ENCODE peak calls at places on chromosomes 7 and 10, in seven cellular contexts. M, B, X, Y, K, E and A are unnamed samples.

GRCh38 chr7:44306608-44307007 is 18.8 kb downstream of the CAMK2B start:
- DNase-seq in M (no peak), B (no peak), X (no peak), Y (no peak), K (no peak), E (peak; percentile 15), A (no peak)

GRCh38 chr10:19860107-19860506 is 43.9 kb downstream of the PLXDC2 start:
- DNase-seq in M (no peak), B (no peak), X (no peak), Y (no peak), K (no peak), E (no peak), A (no peak)

GRCh38 chr7:55254596-55255500 is 110.3 kb upstream of the LANCL2 start:
- DNase-seq in M (peak; percentile 89), B (peak; percentile 91), X (peak; percentile 41), Y (peak; percentile 67), K (peak; percentile 42), E (peak; percentile 92), A (peak; percentile 89)

GRCh38 chr7:26490631-26491624 is 199.3 kb downstream of the SNX10 start:
- DNase-seq in M (peak; percentile 31), B (no peak), X (no peak), Y (peak; percentile 91), K (no peak), E (peak; percentile 76), A (no peak)

GRCh38 chr7:140646931-140647647 is 6.5 kb upstream of the DENND2A start:
- DNase-seq in M (peak; percentile 37), B (peak; percentile 60), X (peak; percentile 65), Y (no peak), K (no peak), E (peak; percentile 44), A (no peak)

GRCh38 chr10:51960494-51960895 is 261.1 kb upstream of the CSTF2T start:
- DNase-seq in M (no peak), B (peak; percentile 79), X (peak; percentile 35), Y (peak; percentile 18), K (peak; percentile 8), E (no peak), A (no peak)

GRCh38 chr10:70920519-70920918 is 32.2 kb upstream of the PCBD1 start:
- DNase-seq in M (peak; percentile 61), B (no peak), X (no peak), Y (peak; percentile 34), K (no peak), E (peak; percentile 28), A (peak; percentile 80)

GRCh38 chr10:101021239-101021638 is 9.7 kb downstream of the PDZD7 start:
- DNase-seq in M (no peak), B (no peak), X (no peak), Y (no peak), K (no peak), E (peak; percentile 27), A (no peak)

GRCh38 chr7:45578467-45578866 is 4.3 kb downstream of the ADCY1 start:
- DNase-seq in M (no peak), B (no peak), X (no peak), Y (no peak), K (no peak), E (no peak), A (no peak)

GRCh38 chr7:13852281-13852968 is 137.0 kb downstream of the ETV1 start:
- DNase-seq in M (no peak), B (peak; percentile 50), X (no peak), Y (peak; percentile 54), K (peak; percentile 18), E (no peak), A (no peak)

GRCh38 chr7:77933394-77933793 is 134.8 kb downstream of the PHTF2 start:
- DNase-seq in M (peak; percentile 11), B (peak; percentile 41), X (no peak), Y (peak; percentile 65), K (peak; percentile 58), E (no peak), A (no peak)

GRCh38 chr7:80311313-80311712 is 176.7 kb downstream of the GNAI1 start:
- DNase-seq in M (no peak), B (no peak), X (no peak), Y (no peak), K (no peak), E (no peak), A (no peak)

GRCh38 chr7:66778201-66778600 is 37.7 kb downstream of the RABGEF1 start:
- DNase-seq in M (no peak), B (no peak), X (no peak), Y (no peak), K (peak; percentile 67), E (no peak), A (no peak)

GRCh38 chr7:67525588-67525987 is 529.0 kb downstream of the TYW1 start:
- DNase-seq in M (no peak), B (no peak), X (no peak), Y (no peak), K (no peak), E (no peak), A (no peak)

GRCh38 chr7:122203814-122204213 is 59.8 kb upstream of the AASS start:
- DNase-seq in M (no peak), B (no peak), X (no peak), Y (no peak), K (no peak), E (no peak), A (no peak)

GRCh38 chr10:124320778-124321432 is 97.8 kb downstream of the OAT start:
- DNase-seq in M (no peak), B (no peak), X (no peak), Y (no peak), K (no peak), E (no peak), A (no peak)

GRCh38 chr7:128939861-128940410 is 2.2 kb downstream of the IRF5 start:
- DNase-seq in M (peak; percentile 30), B (no peak), X (peak; percentile 76), Y (no peak), K (no peak), E (no peak), A (no peak)

GRCh38 chr10:18658301-18658991 is 785 bp upstream of the ARL5B start:
- DNase-seq in M (peak; percentile 19), B (peak; percentile 33), X (peak; percentile 3), Y (peak; percentile 39), K (peak; percentile 71), E (peak; percentile 47), A (peak; percentile 25)

GRCh38 chr10:110872145-110872983 is 636 bp downstream of the PDCD4 start:
- DNase-seq in M (peak; percentile 75), B (peak; percentile 71), X (peak; percentile 95), Y (peak; percentile 77), K (peak; percentile 77), E (peak; percentile 82), A (peak; percentile 66)

GRCh38 chr7:1040790-1041189 is 3.6 kb upstream of the GPR146 start:
- DNase-seq in M (no peak), B (peak; percentile 86), X (no peak), Y (no peak), K (no peak), E (peak; percentile 69), A (peak; percentile 62)

GRCh38 chr7:105718511-105718925 is 137.2 kb upstream of the EFCAB10 start:
- DNase-seq in M (no peak), B (no peak), X (peak; percentile 63), Y (peak; percentile 23), K (no peak), E (no peak), A (peak; percentile 58)

GRCh38 chr7:16416289-16417282 is 4.8 kb downstream of the CRPPA start:
- DNase-seq in M (no peak), B (peak; percentile 73), X (no peak), Y (peak; percentile 80), K (peak; percentile 83), E (no peak), A (peak; percentile 59)

GRCh38 chr7:96135241-96135640 is 186.7 kb downstream of the SLC25A13 start:
- DNase-seq in M (no peak), B (no peak), X (no peak), Y (peak; percentile 75), K (no peak), E (no peak), A (no peak)

GRCh38 chr10:78657622-78658165 is 411.1 kb upstream of the ZMIZ1 start:
- DNase-seq in M (peak; percentile 86), B (peak; percentile 61), X (peak; percentile 76), Y (peak; percentile 37), K (peak; percentile 41), E (peak; percentile 87), A (peak; percentile 85)

GRCh38 chr10:30433286-30433778 is 652 bp upstream of the MAP3K8 start:
- DNase-seq in M (peak; percentile 84), B (peak; percentile 75), X (peak; percentile 70), Y (no peak), K (peak; percentile 67), E (peak; percentile 87), A (peak; percentile 70)

GRCh38 chr10:11631890-11632587 is 20.6 kb upstream of the USP6NL start:
- DNase-seq in M (peak; percentile 38), B (no peak), X (no peak), Y (no peak), K (no peak), E (no peak), A (no peak)

GRCh38 chr7:37419496-37419895 is 29.2 kb downstream of the ELMO1 start:
- DNase-seq in M (no peak), B (no peak), X (peak; percentile 33), Y (no peak), K (no peak), E (no peak), A (no peak)

GRCh38 chr10:62075414-62075813 is 173.9 kb downstream of the ARID5B start:
- DNase-seq in M (no peak), B (peak; percentile 70), X (no peak), Y (no peak), K (no peak), E (no peak), A (no peak)
- TF ChIP-seq CTCF in M (no peak), B (no peak), X (no peak), Y (no peak), K (no peak), E (no peak), A (no peak)

GRCh38 chr10:4867520-4868356 is 41.7 kb downstream of the AKR1E2 start:
- DNase-seq in M (no peak), B (no peak), X (no peak), Y (no peak), K (peak; percentile 76), E (no peak), A (no peak)
- H3K4me3 ChIP-seq in M (no peak overlapping the region), B (no peak overlapping the region), X (no peak overlapping the region), Y (no peak overlapping the region), K (no peak overlapping the region), E (no peak overlapping the region), A (no peak overlapping the region)

DNA sequence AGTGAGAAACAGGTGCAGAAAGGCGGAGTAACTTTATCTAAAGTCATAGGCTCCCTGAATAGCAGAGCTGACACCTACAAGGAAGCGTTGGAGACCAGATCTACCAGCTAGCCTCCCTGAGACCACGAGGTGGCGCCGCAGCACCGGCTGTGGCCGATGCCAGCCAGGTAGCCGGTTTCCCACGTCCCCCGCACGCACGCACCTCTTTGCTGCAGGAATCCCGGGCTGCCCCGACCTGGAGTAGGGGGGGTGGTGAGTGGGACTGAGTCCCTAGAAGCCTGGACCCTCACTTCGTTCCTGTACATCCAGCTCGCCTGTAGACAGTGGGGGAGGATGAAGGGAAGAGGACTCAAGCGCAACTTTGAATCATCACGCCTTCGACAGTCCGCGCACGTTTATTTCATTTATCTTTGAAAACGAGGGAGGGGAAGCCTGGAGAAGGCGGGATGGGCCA is 3.7 kb downstream of the ELOVL3 start:
- DNase-seq in M (peak; percentile 90), B (peak; percentile 90), X (peak; percentile 84), Y (peak; percentile 68), K (no peak), E (peak; percentile 92), A (peak; percentile 96)
- TF ChIP-seq CTCF in M (peak; percentile 91), B (peak; percentile 93), X (peak; percentile 96), Y (peak; percentile 99), K (peak; percentile 93), E (peak; percentile 97), A (peak; percentile 81)

DNA sequence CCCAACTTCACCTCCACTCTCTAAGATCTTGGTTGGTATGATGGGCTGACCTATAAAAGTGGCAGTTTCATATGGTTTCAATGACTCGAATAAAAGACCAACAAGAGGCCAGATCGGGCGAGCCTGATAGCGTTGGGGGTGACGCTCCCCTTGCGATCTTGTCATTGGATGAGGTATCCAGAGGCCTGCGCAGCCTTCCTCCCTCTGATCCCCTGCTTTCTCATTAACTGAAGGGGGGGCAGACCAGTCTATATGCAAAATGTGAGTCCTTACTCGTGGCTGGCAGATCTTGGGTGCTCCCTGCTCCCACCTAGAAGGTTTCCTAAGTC is 937 bp upstream of the COBL start:
- DNase-seq in M (no peak), B (no peak), X (no peak), Y (no peak), K (no peak), E (no peak), A (no peak)
- H3K4me3 ChIP-seq in M (peak overlapping the region; percentile 64), B (no peak overlapping the region), X (no peak overlapping the region), Y (no peak overlapping the region), K (no peak overlapping the region), E (peak overlapping the region; percentile 81), A (no peak overlapping the region)